ENCODE peak calls at places on chromosomes 11 and 22, in seven cellular contexts. M is CD8-positive, alpha-beta T cell; Z is GM23338; H is keratinocyte; G is right lobe of liver; E is GM13977; C is CD4-positive, alpha-beta T cell. X is an unnamed sample.

GRCh38 chr11:110022548-110022947 is 70.6 kb upstream of the ZC3H12C start:
- DNase-seq in E (no peak), H (no peak), C (no peak), G (no peak), Z (no peak), M (no peak), X (no peak)

GRCh38 chr11:69356703-69357457 is 62.9 kb downstream of the MYEOV start:
- DNase-seq in Z (no peak), G (peak; percentile 92), C (no peak), H (no peak), M (no peak), E (no peak), X (no peak)

GRCh38 chr11:46362146-46363030 is 15.1 kb downstream of the DGKZ start:
- DNase-seq in M (no peak), G (no peak), H (no peak), E (no peak), Z (no peak), C (no peak), X (no peak)

GRCh38 chr11:93525601-93526000 is 17.6 kb downstream of the SMCO4 start:
- DNase-seq in H (no peak), Z (no peak), M (no peak), G (no peak), E (no peak), C (no peak), X (no peak)

GRCh38 chr11:109140426-109140825 is 281.6 kb upstream of the C11orf87 start:
- DNase-seq in E (no peak), G (no peak), Z (no peak), M (no peak), C (no peak), H (no peak), X (no peak)

GRCh38 chr22:32699686-32700085 is 101.8 kb upstream of the TIMP3 start:
- DNase-seq in C (no peak), M (no peak), Z (no peak), E (no peak), H (no peak), G (no peak), X (no peak)

GRCh38 chr11:75839851-75840250 is 24.8 kb downstream of the UVRAG start:
- DNase-seq in C (no peak), E (no peak), Z (no peak), M (no peak), H (no peak), G (no peak), X (no peak)

GRCh38 chr11:73359930-73360742 is 16.1 kb upstream of the RELT start:
- DNase-seq in G (no peak), Z (peak; percentile 78), E (peak; percentile 68), M (peak; percentile 40), H (no peak), C (no peak), X (peak; percentile 73)

GRCh38 chr11:117928818-117929567 is at the start of gene TMPRSS13:
- DNase-seq in M (no peak), G (no peak), E (no peak), H (peak; percentile 17), Z (peak; percentile 55), C (no peak), X (no peak)

GRCh38 chr11:40118780-40119179 is 1340.7 kb downstream of the LRRC4C start:
- DNase-seq in M (no peak), G (no peak), H (no peak), C (no peak), Z (no peak), E (no peak), X (no peak)

GRCh38 chr11:32830796-32831195 is 1.1 kb downstream of the PRRG4 start:
- DNase-seq in M (no peak), E (no peak), G (no peak), Z (no peak), H (no peak), C (no peak), X (no peak)

GRCh38 chr11:133153031-133153430 is 379.3 kb downstream of the OPCML start:
- DNase-seq in Z (peak; percentile 51), E (no peak), G (no peak), H (no peak), M (no peak), C (no peak), X (no peak)

GRCh38 chr22:36486619-36487384 is 5.4 kb upstream of the TXN2 start:
- DNase-seq in C (peak; percentile 50), E (no peak), H (no peak), G (no peak), M (peak; percentile 73), Z (peak; percentile 81), X (peak; percentile 41)

GRCh38 chr11:22711880-22712279 is 45.5 kb downstream of the GAS2 start:
- DNase-seq in Z (no peak), G (no peak), M (no peak), C (no peak), H (no peak), E (no peak), X (no peak)

GRCh38 chr22:35555351-35555915 is 14.8 kb downstream of the RASD2 start:
- DNase-seq in C (no peak), Z (no peak), M (no peak), H (no peak), E (no peak), G (no peak), X (no peak)

GRCh38 chr22:26079009-26079408 is 90.3 kb upstream of the SEZ6L start:
- DNase-seq in C (no peak), E (no peak), H (no peak), G (no peak), Z (peak; percentile 44), M (no peak), X (no peak)

GRCh38 chr11:84757711-84758110 is 869.4 kb downstream of the DLG2 start:
- DNase-seq in M (no peak), G (no peak), E (no peak), C (no peak), H (no peak), Z (no peak), X (no peak)

GRCh38 chr22:25162561-25162960 is 37.1 kb upstream of the CRYBB3 start:
- DNase-seq in C (no peak), Z (no peak), G (no peak), E (no peak), H (no peak), M (no peak), X (no peak)

GRCh38 chr11:65468874-65469333 is 29.9 kb upstream of the MALAT1 start:
- DNase-seq in H (no peak), G (peak; percentile 75), E (peak; percentile 76), Z (peak; percentile 94), M (peak; percentile 58), C (peak; percentile 53), X (peak; percentile 67)

GRCh38 chr11:80327971-80328614 is 887.3 kb upstream of the TENM4 start:
- DNase-seq in E (no peak), C (no peak), G (no peak), H (no peak), M (no peak), Z (peak; percentile 28), X (no peak)

GRCh38 chr11:68018730-68019190 is 8.6 kb downstream of the ALDH3B1 start:
- DNase-seq in Z (no peak), H (no peak), C (no peak), E (no peak), M (no peak), G (no peak), X (no peak)

GRCh38 chr11:68019486-68019885 is 9.4 kb downstream of the ALDH3B1 start:
- DNase-seq in M (no peak), H (no peak), E (no peak), C (no peak), Z (no peak), G (no peak), X (no peak)

GRCh38 chr11:68020575-68020974 is 9.9 kb upstream of the NDUFS8 start:
- DNase-seq in Z (peak; percentile 81), C (no peak), E (no peak), M (no peak), G (no peak), H (no peak), X (peak; percentile 39)

GRCh38 chr11:68022531-68022930 is 8.0 kb upstream of the NDUFS8 start:
- DNase-seq in C (no peak), Z (no peak), E (no peak), M (no peak), H (no peak), G (no peak), X (no peak)

DNA sequence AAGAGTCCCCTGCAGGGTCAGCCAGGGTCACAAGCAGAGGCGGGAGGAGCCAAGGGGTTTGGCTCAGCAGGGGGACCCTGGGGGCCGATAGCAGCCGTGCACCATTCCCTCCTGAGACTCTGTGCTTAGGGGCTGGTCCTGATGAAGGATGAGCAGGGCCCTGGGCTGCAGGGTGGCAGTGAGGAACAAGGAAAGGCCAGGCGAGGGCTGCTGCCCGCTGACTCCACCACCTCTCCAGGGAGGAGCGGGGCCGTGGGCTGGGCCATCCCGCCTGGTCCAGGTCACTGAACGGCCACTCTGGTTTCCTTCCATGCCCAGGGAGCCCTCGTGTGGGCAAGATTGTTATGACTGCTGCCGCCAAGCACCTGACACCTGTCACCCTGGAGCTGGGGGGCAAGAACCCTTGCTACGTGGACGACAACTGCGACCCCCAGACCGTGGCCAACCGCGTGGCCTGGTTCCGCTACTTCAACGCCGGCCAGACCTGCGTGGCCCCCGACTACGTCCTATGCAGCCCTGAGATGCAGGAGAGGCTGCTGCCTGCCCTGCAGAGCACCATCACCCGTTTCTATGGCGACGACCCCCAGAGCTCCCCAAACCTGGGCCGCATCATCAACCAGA is 9.2 kb upstream of the NDUFS8 start:
- DNase-seq in M (no peak), H (no peak), G (peak; percentile 72), C (no peak), Z (peak; percentile 65), E (no peak), X (no peak)
- TF ChIP-seq CTCF in M (no peak), H (peak; percentile 43), G (peak; percentile 43), C (no peak), Z (peak; percentile 62), E (peak; percentile 16), X (no peak)

DNA sequence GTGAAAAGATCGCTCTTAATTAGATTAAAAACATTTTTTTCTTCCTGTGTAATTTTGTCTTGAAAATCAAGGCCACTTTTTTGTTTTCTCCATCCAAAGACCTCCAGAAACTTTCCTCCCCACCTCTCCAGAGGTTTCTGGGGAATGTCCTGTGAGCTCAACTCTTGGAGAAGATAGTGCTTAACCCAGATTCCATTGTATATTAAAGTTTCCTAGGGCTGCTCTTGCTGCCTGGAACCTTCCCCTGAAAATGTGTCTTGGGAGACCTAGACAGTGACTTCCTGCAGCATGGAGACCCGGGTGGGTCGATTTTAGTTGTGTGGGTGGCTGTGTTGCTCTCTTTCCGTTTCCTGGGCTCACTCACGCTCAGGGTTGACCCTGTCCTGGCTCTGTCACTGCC is 47.4 kb downstream of the KCNQ1OT1 start:
- DNase-seq in Z (no peak), C (no peak), E (peak; percentile 5), G (no peak), M (no peak), H (no peak), X (no peak)
- TF ChIP-seq CTCF in Z (no peak), C (no peak), E (no peak), G (no peak), M (no peak), H (no peak), X (no peak)

GRCh38 chr11:62923634-62924411 is 2.7 kb upstream of the CHRM1 start:
- DNase-seq in C (no peak), H (no peak), G (no peak), M (peak; percentile 19), E (peak; percentile 61), Z (peak; percentile 49), X (no peak)
- TF ChIP-seq CTCF in C (no peak), H (no peak), G (no peak), M (no peak), E (no peak), Z (no peak), X (no peak)

DNA sequence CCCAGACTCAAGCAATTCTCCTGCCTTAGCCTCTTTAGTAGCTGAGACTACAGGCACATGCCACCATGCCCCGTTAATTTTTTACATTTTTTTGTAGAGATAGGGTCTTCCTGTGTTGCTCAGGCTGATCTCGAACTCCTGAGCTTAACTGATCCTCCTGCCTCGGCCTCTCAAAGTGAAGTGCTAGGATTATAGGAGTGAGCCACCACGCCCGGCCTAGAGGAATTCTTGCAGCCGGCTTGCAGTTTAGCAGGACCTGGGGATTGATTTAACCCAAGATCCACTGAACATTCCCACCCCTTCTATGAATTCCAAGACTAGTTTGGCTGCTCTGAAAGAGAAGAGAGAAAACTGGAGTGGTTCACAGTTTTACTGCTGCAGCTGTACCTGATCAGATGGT is 63.3 kb upstream of the TNRC6B start:
- DNase-seq in C (no peak), G (no peak), H (no peak), M (no peak), Z (no peak), E (no peak), X (no peak)
- TF ChIP-seq CTCF in C (no peak), G (no peak), H (no peak), M (no peak), Z (no peak), E (no peak), X (no peak)